ENCODE peak calls at places on chromosomes 7 and 10, in six cellular contexts. U is aorta; W is A172; O is retina; Y is cardiac septum; I is effector memory CD8-positive, alpha-beta T cell. K is an unnamed sample.
A peak's percentile ranks its signal among the peaks of the same experiment; 100 is the strongest.

GRCh38 chr7:159017741-159018140 is 126.9 kb downstream of the VIPR2 start:
- DNase-seq in I (no peak), W (no peak), Y (no peak), U (no peak), O (no peak), K (no peak)

GRCh38 chr10:690227-691161 is 1.0 kb upstream of the DIP2C start:
- DNase-seq in U (no peak), I (no peak), W (no peak), Y (no peak), O (peak; percentile 84), K (peak; percentile 86)

GRCh38 chr7:109376576-109376975 is 806.9 kb downstream of the DNAJB9 start:
- DNase-seq in W (no peak), Y (no peak), I (no peak), U (no peak), O (no peak), K (no peak)

GRCh38 chr10:118741994-118742393 is 12.8 kb downstream of the CACUL1 start:
- DNase-seq in U (no peak), O (no peak), W (no peak), I (no peak), Y (no peak), K (no peak)

GRCh38 chr10:17882557-17882956 is 69.2 kb upstream of the SLC39A12 start:
- DNase-seq in I (no peak), U (no peak), Y (no peak), O (no peak), W (no peak), K (no peak)

GRCh38 chr7:87797798-87798403 is 78.3 kb downstream of the SLC25A40 start:
- DNase-seq in Y (no peak), W (peak; percentile 67), O (peak; percentile 20), U (no peak), I (peak; percentile 2), K (no peak)

GRCh38 chr10:67606572-67606971 is 89.4 kb downstream of the CTNNA3 start:
- DNase-seq in W (peak; percentile 92), I (no peak), O (no peak), U (no peak), Y (no peak), K (no peak)

GRCh38 chr10:77541944-77542343 is 95.7 kb downstream of the KCNMA1 start:
- DNase-seq in U (no peak), Y (no peak), W (no peak), O (no peak), I (no peak), K (no peak)

GRCh38 chr7:100444311-100445278 is 8.3 kb upstream of the PPP1R35 start:
- DNase-seq in Y (peak; percentile 77), U (peak; percentile 51), W (peak; percentile 80), O (no peak), I (no peak), K (peak; percentile 54)

GRCh38 chr7:99137418-99138180 is 6.3 kb downstream of the SMURF1 start:
- DNase-seq in W (peak; percentile 71), I (no peak), Y (no peak), O (peak; percentile 64), U (no peak), K (no peak)

GRCh38 chr10:121627810-121628209 is 29.6 kb upstream of the FGFR2 start:
- DNase-seq in W (no peak), O (no peak), Y (no peak), I (no peak), U (no peak), K (no peak)

GRCh38 chr7:71424166-71424803 is 292.3 kb downstream of the GALNT17 start:
- DNase-seq in U (no peak), W (no peak), I (no peak), O (no peak), Y (no peak), K (no peak)

GRCh38 chr10:34444223-34445183 is 370.6 kb downstream of the PARD3 start:
- DNase-seq in U (no peak), W (no peak), O (no peak), I (no peak), Y (no peak), K (no peak)

GRCh38 chr7:36600314-36600682 is 124.0 kb downstream of the AOAH start:
- DNase-seq in O (no peak), W (no peak), Y (no peak), U (no peak), I (no peak), K (no peak)

GRCh38 chr10:52394246-52394645 is 80.2 kb downstream of the DKK1 start:
- DNase-seq in U (no peak), O (no peak), Y (no peak), W (no peak), I (no peak), K (no peak)

GRCh38 chr10:24465124-24465874 is 256.4 kb downstream of the KIAA1217 start:
- DNase-seq in U (no peak), Y (no peak), O (no peak), W (peak; percentile 72), I (no peak), K (no peak)

GRCh38 chr10:102831322-102832071 is 5.7 kb downstream of the CYP17A1 start:
- DNase-seq in O (no peak), Y (no peak), U (no peak), I (no peak), W (no peak), K (no peak)

GRCh38 chr10:127928021-127928806 is 21.3 kb downstream of the PTPRE start:
- DNase-seq in W (peak; percentile 59), I (no peak), U (no peak), O (no peak), Y (no peak), K (no peak)

GRCh38 chr7:79528421-79528820 is 75.0 kb upstream of the MAGI2 start:
- DNase-seq in U (no peak), Y (no peak), O (peak; percentile 2), W (no peak), I (no peak), K (no peak)

GRCh38 chr7:153408360-153409335 is 643.5 kb upstream of the DPP6 start:
- DNase-seq in Y (no peak), U (no peak), I (no peak), W (no peak), O (no peak), K (no peak)

GRCh38 chr7:33686001-33686591 is 219.2 kb upstream of the BMPER start:
- DNase-seq in W (no peak), I (no peak), U (no peak), Y (no peak), O (no peak), K (no peak)

GRCh38 chr7:77649950-77650349 is 46.3 kb upstream of the RSBN1L start:
- DNase-seq in Y (no peak), I (no peak), U (no peak), W (peak; percentile 49), O (no peak), K (no peak)

GRCh38 chr7:40680657-40681056 is 545.9 kb downstream of the SUGCT start:
- DNase-seq in W (peak; percentile 46), Y (no peak), O (no peak), I (no peak), U (no peak), K (no peak)

GRCh38 chr10:128103229-128103714 is 23.0 kb downstream of the MKI67 start:
- DNase-seq in O (no peak), W (no peak), I (peak; percentile 39), U (no peak), Y (no peak), K (no peak)

GRCh38 chr10:89553064-89553734 is 17.8 kb upstream of the SLC16A12 start:
- DNase-seq in Y (no peak), O (no peak), U (no peak), I (no peak), W (peak; percentile 99), K (no peak)

GRCh38 chr7:101882595-101883564 is 65.5 kb downstream of the CUX1 start:
- DNase-seq in Y (peak; percentile 88), U (peak; percentile 92), I (no peak), W (peak; percentile 100), O (no peak), K (no peak)

GRCh38 chr10:119474606-119475005 is 67.9 kb downstream of the RGS10 start:
- DNase-seq in O (no peak), I (no peak), Y (no peak), U (no peak), W (no peak), K (peak; percentile 52)

GRCh38 chr7:44307301-44307900 is 18.0 kb downstream of the CAMK2B start:
- DNase-seq in W (peak; percentile 82), Y (peak; percentile 82), O (no peak), U (no peak), I (no peak), K (no peak)